ENCODE peak calls at places on chromosomes 3 and 15, in ten cellular contexts. Z, N, D, G, C, I, P, X, H and E are unnamed samples.
A peak's percentile ranks its signal among the peaks of the same experiment; 100 is the strongest.

GRCh38 chr3:84906065-84906464 is 52.7 kb upstream of the CADM2 start:
- DNase-seq in Z (no peak), N (no peak), D (no peak), G (no peak), C (no peak), I (no peak), P (no peak), X (no peak), H (no peak), E (no peak)

GRCh38 chr3:152595975-152596832 is 238.7 kb upstream of the P2RY1 start:
- DNase-seq in Z (no peak), N (peak; percentile 63), D (no peak), G (peak; percentile 42), C (peak; percentile 44), I (no peak), P (no peak), X (peak; percentile 66), H (peak; percentile 86), E (peak; percentile 35)

GRCh38 chr3:66500575-66501482 is at the start of gene LRIG1:
- DNase-seq in Z (peak; percentile 84), N (peak; percentile 100), D (peak; percentile 100), G (peak; percentile 100), C (peak; percentile 100), I (peak; percentile 94), P (peak; percentile 99), X (peak; percentile 100), H (peak; percentile 94), E (peak; percentile 89)

GRCh38 chr15:72382146-72382545 is 6.3 kb upstream of the HEXA start:
- DNase-seq in Z (no peak), N (no peak), D (no peak), G (no peak), C (no peak), I (no peak), P (no peak), X (no peak), H (no peak), E (no peak)

GRCh38 chr15:64122936-64123351 is 27.2 kb downstream of the SNX1 start:
- DNase-seq in Z (no peak), N (no peak), D (no peak), G (no peak), C (no peak), I (no peak), P (no peak), X (no peak), H (no peak), E (no peak)

GRCh38 chr3:144187531-144188230 is 216.1 kb downstream of the DIPK2A start:
- DNase-seq in Z (no peak), N (no peak), D (peak; percentile 16), G (no peak), C (no peak), I (no peak), P (no peak), X (no peak), H (peak; percentile 21), E (no peak)

GRCh38 chr15:62706361-62706760 is 336.2 kb upstream of the TPM1 start:
- DNase-seq in Z (no peak), N (no peak), D (no peak), G (no peak), C (no peak), I (no peak), P (no peak), X (no peak), H (no peak), E (no peak)

GRCh38 chr15:39300451-39301153 is 280.3 kb upstream of the THBS1 start:
- DNase-seq in Z (peak; percentile 15), N (no peak), D (no peak), G (no peak), C (no peak), I (peak; percentile 38), P (no peak), X (no peak), H (no peak), E (no peak)

GRCh38 chr3:59605318-59605717 is 555.5 kb upstream of the CFAP20DC start:
- DNase-seq in Z (no peak), N (no peak), D (peak; percentile 43), G (peak; percentile 45), C (no peak), I (no peak), P (no peak), X (peak; percentile 13), H (no peak), E (no peak)

GRCh38 chr3:97763586-97764148 is 891 bp upstream of the ARL6 start:
- DNase-seq in Z (peak; percentile 3), N (no peak), D (no peak), G (no peak), C (no peak), I (no peak), P (no peak), X (no peak), H (no peak), E (no peak)

GRCh38 chr3:73026111-73026510 is 29.5 kb downstream of the PPP4R2 start:
- DNase-seq in Z (no peak), N (no peak), D (no peak), G (no peak), C (no peak), I (no peak), P (no peak), X (no peak), H (no peak), E (no peak)

GRCh38 chr3:39639344-39640236 is 169.8 kb upstream of the MYRIP start:
- DNase-seq in Z (peak; percentile 87), N (no peak), D (no peak), G (no peak), C (no peak), I (peak; percentile 73), P (no peak), X (no peak), H (peak; percentile 85), E (no peak)

GRCh38 chr3:4738737-4739274 is 240.4 kb upstream of the BHLHE40 start:
- DNase-seq in Z (no peak), N (no peak), D (no peak), G (no peak), C (no peak), I (no peak), P (no peak), X (no peak), H (no peak), E (no peak)
- TF ChIP-seq POLR2A in Z (no peak), N (no peak), D (no peak), G (no peak), C (no peak), I (no peak), P (no peak), X (no peak), H (no peak), E (no peak)

DNA sequence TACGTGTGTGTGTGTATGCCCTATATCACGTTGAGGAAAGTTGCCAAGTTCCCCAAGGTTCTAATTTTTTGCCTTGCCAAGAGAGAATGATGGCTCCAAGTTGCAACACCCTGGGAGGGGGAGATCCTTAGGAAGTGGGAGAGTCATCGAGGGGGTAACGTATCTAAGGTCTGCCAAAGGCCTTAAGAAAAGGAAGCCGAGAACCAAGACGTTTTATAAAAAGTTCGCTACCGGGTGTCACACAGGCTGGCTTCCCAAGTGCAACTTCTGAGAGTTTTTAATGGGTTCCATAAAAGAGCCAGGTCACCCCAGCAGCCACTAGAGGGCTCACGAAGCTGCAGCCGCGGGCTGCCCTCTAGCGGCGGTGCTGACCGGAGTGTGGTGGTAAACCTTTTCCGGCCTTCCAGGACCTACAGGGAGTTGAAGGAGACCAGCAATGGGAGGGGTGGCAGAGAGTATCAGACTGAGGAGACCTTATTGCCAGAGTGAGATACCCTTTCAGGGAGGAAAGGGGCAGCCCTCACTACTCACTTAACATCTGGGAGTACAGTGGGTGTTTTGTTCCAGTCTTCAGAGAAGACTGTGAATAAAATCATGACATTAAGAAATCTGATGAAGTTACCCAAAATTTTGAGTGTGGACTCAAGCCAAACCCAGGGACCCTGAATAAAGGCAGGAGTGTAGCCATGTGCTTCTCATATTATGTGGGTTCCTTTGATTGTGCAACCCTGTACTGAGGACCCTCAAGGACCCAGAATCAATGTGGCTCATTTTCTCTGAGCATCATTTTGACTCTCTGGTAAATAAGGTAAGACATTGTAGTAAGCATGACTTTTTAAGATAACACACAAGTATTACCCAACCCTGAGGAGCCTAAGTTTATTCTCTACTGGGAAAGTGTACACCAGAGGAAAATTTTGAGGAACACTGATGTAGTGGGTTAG is 2.5 kb upstream of the RFX7 start:
- DNase-seq in Z (peak; percentile 90), N (peak; percentile 96), D (peak; percentile 83), G (peak; percentile 93), C (peak; percentile 75), I (peak; percentile 70), P (peak; percentile 69), X (peak; percentile 93), H (peak; percentile 95), E (no peak)
- TF ChIP-seq POLR2A in Z (no peak), N (peak; percentile 23), D (no peak), G (no peak), C (no peak), I (no peak), P (no peak), X (no peak), H (peak; percentile 77), E (peak; percentile 88)

DNA sequence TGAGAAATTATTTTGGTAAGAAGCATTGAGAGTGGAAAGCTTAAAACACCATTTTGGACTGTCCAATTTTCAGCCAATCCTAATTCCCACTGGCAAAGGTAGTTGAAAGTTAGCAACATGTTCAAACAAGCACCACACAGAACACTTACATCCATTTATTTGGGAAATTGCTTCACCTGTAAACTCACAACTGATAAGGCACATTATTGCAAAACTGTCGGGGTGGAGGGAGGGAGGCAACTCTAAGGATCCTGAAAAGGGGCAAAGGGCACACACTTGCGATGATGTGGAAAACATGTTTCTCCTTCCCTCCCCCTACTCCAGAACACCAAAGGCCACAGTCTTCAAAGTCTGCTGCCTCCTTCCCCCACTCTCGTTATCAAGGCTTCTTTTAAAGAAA is 9.4 kb downstream of the TMEM41A start:
- DNase-seq in Z (no peak), N (peak; percentile 72), D (no peak), G (no peak), C (no peak), I (no peak), P (no peak), X (peak; percentile 24), H (no peak), E (no peak)
- TF ChIP-seq POLR2A in Z (no peak), N (no peak), D (no peak), G (no peak), C (no peak), I (no peak), P (no peak), X (no peak), H (no peak), E (peak; percentile 36)

DNA sequence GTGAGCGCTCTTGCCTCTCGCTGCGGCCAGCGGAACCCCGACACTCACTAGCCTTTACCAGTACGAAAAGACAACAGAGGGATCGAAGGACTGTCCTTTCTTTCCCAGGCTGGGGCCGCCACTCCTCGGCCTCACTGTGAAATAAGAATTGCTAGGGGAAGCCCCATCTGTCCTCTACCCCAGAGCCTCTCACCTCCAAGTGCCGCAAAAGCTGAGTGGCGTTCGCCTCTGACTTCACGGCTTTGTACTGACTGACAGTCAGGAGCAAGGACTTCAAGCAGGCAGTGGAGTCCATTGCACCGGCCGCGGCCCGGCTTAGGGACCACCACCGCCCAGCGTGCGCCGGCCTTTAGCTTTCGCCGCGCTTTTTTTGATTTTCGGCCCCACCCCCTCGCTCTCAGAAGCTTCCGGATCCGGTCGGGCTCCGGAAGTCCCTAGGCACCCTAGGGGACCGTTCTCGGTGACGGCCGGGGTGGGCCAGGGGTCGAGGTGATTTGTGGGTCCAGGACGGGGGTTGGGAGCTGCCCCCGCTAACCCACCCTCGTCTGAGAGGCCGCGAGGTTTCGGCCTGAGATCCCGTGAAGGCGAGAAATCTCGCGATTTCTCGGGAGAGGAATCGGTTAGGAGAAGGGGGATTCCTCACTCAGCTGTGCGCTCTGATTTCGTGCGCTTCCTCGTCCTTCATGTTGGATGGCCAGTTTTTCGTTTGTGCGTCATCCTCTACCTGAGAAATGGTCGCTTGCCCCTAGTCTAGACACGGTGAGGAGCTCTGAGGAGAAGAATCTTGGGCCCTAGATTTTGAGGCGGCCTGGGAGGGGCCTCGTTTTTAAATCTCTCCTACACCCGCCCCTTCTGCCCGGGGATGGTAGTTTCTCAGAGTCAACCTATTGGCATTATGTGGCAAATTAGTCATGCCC is at the start of the genes CIP2A and DZIP3:
- DNase-seq in Z (peak; percentile 82), N (peak; percentile 89), D (peak; percentile 65), G (peak; percentile 74), C (peak; percentile 88), I (peak; percentile 73), P (peak; percentile 48), X (peak; percentile 81), H (peak; percentile 89), E (peak; percentile 61)
- TF ChIP-seq POLR2A in Z (peak; percentile 91), N (peak; percentile 54), D (peak; percentile 54), G (no peak), C (peak; percentile 34), I (peak; percentile 66), P (peak; percentile 61), X (peak; percentile 74), H (peak; percentile 84), E (peak; percentile 97)